ENCODE peak calls at places on chromosomes 12 and 14, in five cellular contexts. K is K562, Y is mammary epithelial cell, M is IMR-90, S is fibroblast of lung. Q is an unnamed sample.

GRCh38 chr12:86929962-86930361 is 673.8 kb upstream of the MGAT4C start:
- DNase-seq in K (no peak), Y (peak; percentile 17), M (peak; percentile 20), S (peak; percentile 74), Q (no peak)

GRCh38 chr12:112001555-112001954 is 11.4 kb downstream of the TMEM116 start:
- DNase-seq in K (no peak), Y (no peak), M (peak; percentile 75), S (peak; percentile 11), Q (no peak)

GRCh38 chr14:94367347-94367746 is 21.1 kb downstream of the SERPINA1 start:
- DNase-seq in K (no peak), Y (no peak), M (no peak), S (no peak), Q (no peak)

GRCh38 chr12:53268009-53268636 is at the start of gene ESPL1:
- DNase-seq in K (peak; percentile 92), Y (peak; percentile 83), M (peak; percentile 75), S (peak; percentile 72), Q (peak; percentile 83)

GRCh38 chr12:52434096-52434733 is at the start of gene KRT75:
- DNase-seq in K (no peak), Y (peak; percentile 84), M (no peak), S (no peak), Q (no peak)

GRCh38 chr12:26028953-26029740 is 70.7 kb downstream of the RASSF8 start:
- DNase-seq in K (peak; percentile 21), Y (peak; percentile 25), M (peak; percentile 67), S (peak; percentile 80), Q (peak; percentile 48)

GRCh38 chr14:69069020-69069421 is 83.9 kb downstream of the DCAF5 start:
- DNase-seq in K (peak; percentile 14), Y (no peak), M (peak; percentile 93), S (peak; percentile 82), Q (no peak)

GRCh38 chr14:20606190-20606901 is 15.2 kb upstream of the RNASE12 start:
- DNase-seq in K (no peak), Y (peak; percentile 47), M (peak; percentile 34), S (peak; percentile 15), Q (no peak)

GRCh38 chr14:76584271-76584702 is 177.0 kb upstream of the VASH1 start:
- DNase-seq in K (no peak), Y (no peak), M (no peak), S (no peak), Q (no peak)

GRCh38 chr14:92161521-92161920 is 39.8 kb downstream of the CPSF2 start:
- DNase-seq in K (no peak), Y (no peak), M (no peak), S (no peak), Q (no peak)

GRCh38 chr14:101719045-101719645 is 42.4 kb upstream of the PPP2R5C start:
- DNase-seq in K (no peak), Y (no peak), M (no peak), S (no peak), Q (no peak)

GRCh38 chr14:68384335-68384734 is 408.5 kb downstream of the ZFP36L1 start:
- DNase-seq in K (no peak), Y (no peak), M (no peak), S (peak; percentile 57), Q (no peak)

GRCh38 chr14:77890873-77891272 is 91.0 kb downstream of the ADCK1 start:
- DNase-seq in K (no peak), Y (no peak), M (no peak), S (no peak), Q (no peak)

GRCh38 chr14:51094901-51095853 is at the start of gene TRIM9:
- DNase-seq in K (peak; percentile 17), Y (peak; percentile 97), M (peak; percentile 93), S (peak; percentile 94), Q (peak; percentile 98)

GRCh38 chr12:26845057-26845666 is 12.2 kb upstream of the ITPR2 start:
- DNase-seq in K (no peak), Y (peak; percentile 13), M (peak; percentile 34), S (peak; percentile 51), Q (peak; percentile 29)

GRCh38 chr12:57605308-57606015 is 838 bp downstream of the DTX3 start:
- DNase-seq in K (no peak), Y (no peak), M (no peak), S (no peak), Q (no peak)
- H3K9ac ChIP-seq in K (peak overlapping the region; percentile 4), Y (no peak overlapping the region), M (peak overlapping the region; percentile 55), S (peak overlapping the region; percentile 67), Q (peak overlapping the region; percentile 75)

GRCh38 chr12:93793007-93793406 is 115.8 kb downstream of the CRADD start:
- DNase-seq in K (no peak), Y (no peak), M (no peak), S (no peak), Q (no peak)
- H3K4me3 ChIP-seq in K (no peak overlapping the region), Y (no peak overlapping the region), M (no peak overlapping the region), S (no peak overlapping the region), Q (no peak overlapping the region)

GRCh38 chr12:116597886-116598285 is 38.7 kb downstream of the MAP1LC3B2 start:
- DNase-seq in K (no peak), Y (no peak), M (no peak), S (no peak), Q (no peak)

GRCh38 chr12:116599285-116600122 is 40.3 kb downstream of the MAP1LC3B2 start:
- DNase-seq in K (peak; percentile 89), Y (peak; percentile 27), M (peak; percentile 58), S (peak; percentile 83), Q (peak; percentile 58)

GRCh38 chr12:116601524-116601923 is 42.3 kb downstream of the MAP1LC3B2 start:
- DNase-seq in K (peak; percentile 31), Y (peak; percentile 48), M (peak; percentile 46), S (peak; percentile 48), Q (no peak)

GRCh38 chr12:116600959-116601358 is 41.8 kb downstream of the MAP1LC3B2 start:
- DNase-seq in K (no peak), Y (no peak), M (no peak), S (no peak), Q (no peak)

GRCh38 chr12:116598341-116599284 is 39.4 kb downstream of the MAP1LC3B2 start:
- DNase-seq in K (peak; percentile 73), Y (no peak), M (no peak), S (peak; percentile 17), Q (no peak)
- H3K9ac ChIP-seq in K (peak overlapping the region; percentile 71), Y (no peak overlapping the region), M (no peak overlapping the region), S (peak overlapping the region; percentile 54), Q (no peak overlapping the region)

GRCh38 chr12:38144049-38144448 is 172.5 kb upstream of the ALG10B start:
- DNase-seq in K (no peak), Y (no peak), M (no peak), S (no peak), Q (no peak)
- H3K4me3 ChIP-seq in K (no peak overlapping the region), Y (no peak overlapping the region), M (no peak overlapping the region), S (no peak overlapping the region), Q (no peak overlapping the region)

GRCh38 chr14:56810341-56810740 is at the start of gene OTX2:
- DNase-seq in K (no peak), Y (no peak), M (no peak), S (no peak), Q (no peak)

GRCh38 chr14:56810850-56811595 is 744 bp upstream of the OTX2 start:
- DNase-seq in K (no peak), Y (no peak), M (no peak), S (no peak), Q (no peak)

GRCh38 chr14:56812364-56813103 is 2.3 kb upstream of the OTX2 start:
- DNase-seq in K (no peak), Y (no peak), M (no peak), S (no peak), Q (no peak)

GRCh38 chr14:56813143-56813551 is 2.9 kb upstream of the OTX2 start:
- DNase-seq in K (no peak), Y (no peak), M (no peak), S (no peak), Q (no peak)

DNA sequence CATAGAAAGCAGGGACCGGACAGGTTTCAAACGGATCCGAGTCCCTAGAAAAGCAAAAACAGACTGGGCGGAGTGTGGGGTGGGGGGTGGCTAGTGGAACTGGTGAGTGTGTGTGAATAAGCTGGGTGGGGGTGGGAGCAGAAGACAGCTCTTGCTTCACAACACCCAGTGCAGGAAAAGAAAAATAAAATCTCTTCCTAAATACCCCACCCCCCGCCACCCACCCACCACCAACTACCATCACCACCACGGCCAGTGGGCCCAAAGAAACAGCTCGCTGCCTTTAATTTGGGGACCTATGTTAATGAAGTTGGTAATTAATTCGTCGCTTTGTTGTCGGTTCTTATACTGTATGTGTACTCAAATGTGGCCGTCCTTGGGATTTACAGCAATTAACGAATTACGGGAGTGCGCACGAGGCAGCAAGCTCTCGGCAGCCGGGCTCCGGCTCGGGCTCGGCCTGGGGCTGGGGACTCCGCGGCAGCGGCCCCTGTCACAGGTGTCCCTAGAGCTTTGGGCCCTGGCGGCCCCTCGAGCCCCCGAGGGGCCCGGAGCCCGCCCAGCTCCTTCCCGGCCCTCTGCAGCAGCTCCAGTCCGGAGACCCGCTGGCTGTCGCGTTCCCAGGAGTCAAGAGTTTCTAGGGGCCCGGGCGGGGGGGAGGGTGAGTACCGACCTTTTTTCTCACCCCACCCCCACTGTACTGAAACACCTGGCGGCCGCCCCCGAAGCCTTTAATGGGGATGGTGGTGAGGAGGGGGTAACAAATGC is 1.5 kb upstream of the OTX2 start:
- DNase-seq in K (no peak), Y (no peak), M (no peak), S (no peak), Q (no peak)
- H3K9ac ChIP-seq in K (no peak overlapping the region), Y (no peak overlapping the region), M (no peak overlapping the region), S (no peak overlapping the region), Q (no peak overlapping the region)

DNA sequence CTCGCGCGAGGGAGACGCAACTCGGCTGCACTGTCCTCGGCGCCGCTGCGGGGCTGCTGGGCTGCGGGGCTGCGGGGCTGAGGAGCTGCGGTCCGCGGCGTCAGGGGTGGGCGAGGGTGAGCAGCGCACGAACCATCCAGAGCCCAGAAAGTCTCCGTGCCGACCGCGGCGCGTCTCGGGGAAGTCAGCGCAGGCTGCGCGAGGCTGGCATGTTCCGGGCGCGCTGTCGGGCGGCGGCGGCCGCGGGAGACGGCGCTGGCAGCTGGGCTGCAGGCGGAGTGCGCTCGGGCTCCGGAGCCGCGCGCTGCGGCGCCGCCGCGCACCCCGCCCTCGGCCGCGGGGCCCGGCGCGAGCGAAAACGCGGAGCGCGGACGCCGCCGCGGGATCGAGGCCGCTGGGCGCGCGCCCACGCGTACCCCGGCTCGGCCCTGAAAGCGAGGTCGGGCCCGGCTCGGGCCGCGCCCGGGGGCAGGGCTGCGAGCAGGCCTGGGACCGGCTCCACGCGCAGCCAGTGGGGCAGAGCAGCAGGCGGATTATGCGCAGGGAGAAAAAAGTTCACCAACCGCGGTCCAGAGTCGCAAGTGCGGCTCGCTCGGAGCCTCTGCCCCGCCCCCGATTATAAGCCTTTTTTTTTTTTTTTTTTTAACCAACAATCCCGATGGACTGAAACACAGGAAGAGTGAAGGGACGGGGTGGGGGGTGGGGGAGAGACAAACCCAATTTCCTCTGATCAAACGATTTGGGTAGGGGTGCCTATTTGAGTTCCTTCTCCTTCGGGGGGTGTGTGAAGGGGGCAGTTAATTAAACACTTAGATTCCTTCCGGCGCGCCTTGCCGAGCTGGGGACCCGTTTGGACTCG is at the start of gene PRICKLE1:
- DNase-seq in K (peak; percentile 77), Y (peak; percentile 64), M (peak; percentile 60), S (peak; percentile 64), Q (peak; percentile 61)
- H3K4me3 ChIP-seq in K (peak within 1 kb of the TSS; percentile 32), Y (peak within 1 kb of the TSS; percentile 91), M (peak within 1 kb of the TSS; percentile 89), S (peak within 1 kb of the TSS; percentile 57), Q (peak within 1 kb of the TSS; percentile 97)

GRCh38 chr12:47799357-47799955 is 20.2 kb downstream of the HDAC7 start:
- DNase-seq in K (no peak), Y (no peak), M (no peak), S (no peak), Q (no peak)

GRCh38 chr12:47801904-47802246 is 17.8 kb downstream of the HDAC7 start:
- DNase-seq in K (no peak), Y (no peak), M (no peak), S (no peak), Q (no peak)

GRCh38 chr12:47802312-47802711 is 17.4 kb downstream of the HDAC7 start:
- DNase-seq in K (no peak), Y (no peak), M (no peak), S (no peak), Q (no peak)

GRCh38 chr12:47800582-47800981 is 19.1 kb downstream of the HDAC7 start:
- DNase-seq in K (no peak), Y (no peak), M (no peak), S (no peak), Q (no peak)

GRCh38 chr12:47801170-47801903 is 18.4 kb downstream of the HDAC7 start:
- DNase-seq in K (no peak), Y (no peak), M (no peak), S (no peak), Q (no peak)
- H3K9ac ChIP-seq in K (peak overlapping the region; percentile 63), Y (no peak overlapping the region), M (no peak overlapping the region), S (no peak overlapping the region), Q (peak overlapping the region; percentile 64)

Q was measured in neuronal stem cell.